ENCODE peak calls at places on chromosomes 2 and 18, in nine cellular contexts. E, I, W, M, X, G, V, H and P are unnamed samples.

GRCh38 chr2:88654714-88655113 is 27.4 kb upstream of the EIF2AK3 start:
- DNase-seq in I (no peak), V (no peak), E (no peak), W (no peak), G (peak), M (no peak), H (no peak), X (no peak), P (no peak)

GRCh38 chr2:146826388-146826787 is 1018.4 kb upstream of the ACVR2A start:
- DNase-seq in X (no peak), G (no peak), I (no peak), H (no peak), V (no peak), W (no peak), M (no peak), E (no peak), P (no peak)

GRCh38 chr2:186126181-186126580 is 359.9 kb upstream of the ZC3H15 start:
- DNase-seq in H (no peak), I (no peak), W (no peak), G (no peak), M (no peak), V (no peak), X (no peak), E (no peak), P (no peak)

GRCh38 chr2:99140860-99141109 is 722 bp upstream of the C2orf15 start:
- DNase-seq in G (no peak), H (no peak), I (no peak), E (peak), X (no peak), V (no peak), W (no peak), M (no peak), P (no peak)

GRCh38 chr2:239278941-239279365 is 121.9 kb downstream of the HDAC4 start:
- DNase-seq in W (peak), M (no peak), H (no peak), G (peak), X (no peak), I (no peak), V (no peak), E (no peak), P (no peak)

GRCh38 chr18:62554083-62554815 is 31.4 kb downstream of the ZCCHC2 start:
- DNase-seq in W (no peak), E (no peak), G (no peak), H (no peak), V (no peak), I (no peak), X (no peak), M (no peak), P (no peak)

GRCh38 chr2:95062716-95063400 is 37.4 kb downstream of the MAL start:
- DNase-seq in G (no peak), I (no peak), H (no peak), X (no peak), W (no peak), V (no peak), M (no peak), E (no peak), P (no peak)

GRCh38 chr2:46365913-46366674 is 68.9 kb downstream of the EPAS1 start:
- DNase-seq in G (no peak), M (no peak), X (no peak), V (no peak), I (no peak), H (no peak), E (no peak), W (no peak), P (no peak)

GRCh38 chr2:59590802-59591201 is 962.7 kb downstream of the BCL11A start:
- DNase-seq in E (no peak), I (no peak), V (no peak), X (no peak), G (no peak), H (no peak), M (no peak), W (no peak), P (no peak)